ENCODE peak calls at places on chromosomes 12 and 14, in nine cellular contexts. One of them, this sample, is unnamed.

GRCh38 chr14:24299255-24300191 is at the start of the genes DHRS1 and NOP9:
- DNase-seq in A673: peak; percentile 90
- DNase-seq in HTR-8/SVneo: peak; percentile 81
- DNase-seq in EH: peak; percentile 84
- DNase-seq in esophagus squamous epithelium: peak; percentile 71
- DNase-seq in CD4-positive, alpha-beta T cell: peak; percentile 86
- DNase-seq in activated CD8-positive, alpha-beta memory T cell treated with anti-CD3 and anti-CD28 coated beads for 24 hours: peak; percentile 98
- DNase-seq in endothelial cell: peak; percentile 89
- DNase-seq in GM10248: peak; percentile 96
- DNase-seq in this sample: peak; percentile 94

GRCh38 chr12:113887906-113888305 is 78.2 kb downstream of the RBM19 start:
- DNase-seq in A673: no peak
- DNase-seq in HTR-8/SVneo: no peak
- DNase-seq in EH: no peak
- DNase-seq in esophagus squamous epithelium: no peak
- DNase-seq in CD4-positive, alpha-beta T cell: no peak
- DNase-seq in activated CD8-positive, alpha-beta memory T cell treated with anti-CD3 and anti-CD28 coated beads for 24 hours: no peak
- DNase-seq in endothelial cell: no peak
- DNase-seq in GM10248: no peak
- DNase-seq in this sample: no peak

GRCh38 chr12:8452036-8452435 is 3.7 kb upstream of the CLEC6A start:
- DNase-seq in A673: no peak
- DNase-seq in HTR-8/SVneo: no peak
- DNase-seq in EH: no peak
- DNase-seq in esophagus squamous epithelium: no peak
- DNase-seq in CD4-positive, alpha-beta T cell: no peak
- DNase-seq in activated CD8-positive, alpha-beta memory T cell treated with anti-CD3 and anti-CD28 coated beads for 24 hours: no peak
- DNase-seq in endothelial cell: no peak
- DNase-seq in GM10248: no peak
- DNase-seq in this sample: no peak

GRCh38 chr12:99277988-99278387 is 369.6 kb upstream of the GARIN6 start:
- DNase-seq in A673: no peak
- DNase-seq in HTR-8/SVneo: no peak
- DNase-seq in EH: no peak
- DNase-seq in esophagus squamous epithelium: no peak
- DNase-seq in CD4-positive, alpha-beta T cell: no peak
- DNase-seq in activated CD8-positive, alpha-beta memory T cell treated with anti-CD3 and anti-CD28 coated beads for 24 hours: no peak
- DNase-seq in endothelial cell: no peak
- DNase-seq in GM10248: no peak
- DNase-seq in this sample: no peak

GRCh38 chr14:36513451-36514277 is 6.4 kb downstream of the NKX2-1 start:
- DNase-seq in A673: no peak
- DNase-seq in HTR-8/SVneo: no peak
- DNase-seq in EH: no peak
- DNase-seq in esophagus squamous epithelium: no peak
- DNase-seq in CD4-positive, alpha-beta T cell: no peak
- DNase-seq in activated CD8-positive, alpha-beta memory T cell treated with anti-CD3 and anti-CD28 coated beads for 24 hours: no peak
- DNase-seq in endothelial cell: no peak
- DNase-seq in GM10248: peak; percentile 13
- DNase-seq in this sample: peak; percentile 84

GRCh38 chr14:24051789-24052655 is at the start of gene CARMIL3:
- DNase-seq in A673: peak; percentile 68
- DNase-seq in HTR-8/SVneo: peak; percentile 39
- DNase-seq in EH: peak; percentile 57
- DNase-seq in esophagus squamous epithelium: no peak
- DNase-seq in CD4-positive, alpha-beta T cell: no peak
- DNase-seq in activated CD8-positive, alpha-beta memory T cell treated with anti-CD3 and anti-CD28 coated beads for 24 hours: peak; percentile 86
- DNase-seq in endothelial cell: peak; percentile 53
- DNase-seq in GM10248: peak; percentile 92
- DNase-seq in this sample: peak; percentile 85

GRCh38 chr14:101869217-101869616 is 95.2 kb upstream of the DYNC1H1 start:
- DNase-seq in A673: no peak
- DNase-seq in HTR-8/SVneo: no peak
- DNase-seq in EH: no peak
- DNase-seq in esophagus squamous epithelium: no peak
- DNase-seq in CD4-positive, alpha-beta T cell: no peak
- DNase-seq in activated CD8-positive, alpha-beta memory T cell treated with anti-CD3 and anti-CD28 coated beads for 24 hours: no peak
- DNase-seq in endothelial cell: no peak
- DNase-seq in GM10248: no peak
- DNase-seq in this sample: no peak

GRCh38 chr12:42921741-42922511 is 332.4 kb upstream of the PRICKLE1 start:
- DNase-seq in A673: no peak
- DNase-seq in HTR-8/SVneo: no peak
- DNase-seq in EH: peak; percentile 46
- DNase-seq in esophagus squamous epithelium: no peak
- DNase-seq in CD4-positive, alpha-beta T cell: no peak
- DNase-seq in activated CD8-positive, alpha-beta memory T cell treated with anti-CD3 and anti-CD28 coated beads for 24 hours: no peak
- DNase-seq in endothelial cell: no peak
- DNase-seq in GM10248: no peak
- DNase-seq in this sample: no peak

GRCh38 chr14:76546426-76547221 is 170.7 kb downstream of the ESRRB start:
- DNase-seq in A673: peak; percentile 87
- DNase-seq in HTR-8/SVneo: peak; percentile 68
- DNase-seq in EH: peak; percentile 25
- DNase-seq in esophagus squamous epithelium: no peak
- DNase-seq in CD4-positive, alpha-beta T cell: no peak
- DNase-seq in activated CD8-positive, alpha-beta memory T cell treated with anti-CD3 and anti-CD28 coated beads for 24 hours: no peak
- DNase-seq in endothelial cell: peak; percentile 75
- DNase-seq in GM10248: peak; percentile 52
- DNase-seq in this sample: peak; percentile 72

GRCh38 chr12:42474391-42474790 is 115.2 kb downstream of the PRICKLE1 start:
- DNase-seq in A673: no peak
- DNase-seq in HTR-8/SVneo: peak; percentile 33
- DNase-seq in EH: peak; percentile 61
- DNase-seq in esophagus squamous epithelium: no peak
- DNase-seq in CD4-positive, alpha-beta T cell: no peak
- DNase-seq in activated CD8-positive, alpha-beta memory T cell treated with anti-CD3 and anti-CD28 coated beads for 24 hours: no peak
- DNase-seq in endothelial cell: no peak
- DNase-seq in GM10248: no peak
- DNase-seq in this sample: no peak

GRCh38 chr12:47316609-47317049 is 236.9 kb upstream of the AMIGO2 start:
- DNase-seq in A673: no peak
- DNase-seq in HTR-8/SVneo: no peak
- DNase-seq in EH: peak; percentile 29
- DNase-seq in esophagus squamous epithelium: no peak
- DNase-seq in CD4-positive, alpha-beta T cell: no peak
- DNase-seq in activated CD8-positive, alpha-beta memory T cell treated with anti-CD3 and anti-CD28 coated beads for 24 hours: no peak
- DNase-seq in endothelial cell: no peak
- DNase-seq in GM10248: no peak
- DNase-seq in this sample: no peak

GRCh38 chr12:130054803-130055202 is 107.5 kb upstream of the FZD10 start:
- DNase-seq in A673: no peak
- DNase-seq in HTR-8/SVneo: no peak
- DNase-seq in EH: no peak
- DNase-seq in esophagus squamous epithelium: no peak
- DNase-seq in CD4-positive, alpha-beta T cell: no peak
- DNase-seq in activated CD8-positive, alpha-beta memory T cell treated with anti-CD3 and anti-CD28 coated beads for 24 hours: no peak
- DNase-seq in endothelial cell: no peak
- DNase-seq in GM10248: no peak
- DNase-seq in this sample: no peak

GRCh38 chr14:33377596-33378390 is 439.1 kb downstream of the NPAS3 start:
- DNase-seq in A673: no peak
- DNase-seq in HTR-8/SVneo: no peak
- DNase-seq in EH: no peak
- DNase-seq in esophagus squamous epithelium: no peak
- DNase-seq in CD4-positive, alpha-beta T cell: no peak
- DNase-seq in activated CD8-positive, alpha-beta memory T cell treated with anti-CD3 and anti-CD28 coated beads for 24 hours: no peak
- DNase-seq in endothelial cell: no peak
- DNase-seq in GM10248: no peak
- DNase-seq in this sample: no peak

GRCh38 chr14:74979442-74980397 is 23.0 kb upstream of the EIF2B2 start:
- DNase-seq in A673: peak; percentile 82
- DNase-seq in HTR-8/SVneo: peak; percentile 89
- DNase-seq in EH: peak; percentile 72
- DNase-seq in esophagus squamous epithelium: no peak
- DNase-seq in CD4-positive, alpha-beta T cell: no peak
- DNase-seq in activated CD8-positive, alpha-beta memory T cell treated with anti-CD3 and anti-CD28 coated beads for 24 hours: no peak
- DNase-seq in endothelial cell: no peak
- DNase-seq in GM10248: no peak
- DNase-seq in this sample: peak; percentile 54

GRCh38 chr12:21324551-21324950 is 10.2 kb downstream of the SLCO1A2 start:
- DNase-seq in A673: no peak
- DNase-seq in HTR-8/SVneo: no peak
- DNase-seq in EH: no peak
- DNase-seq in esophagus squamous epithelium: no peak
- DNase-seq in CD4-positive, alpha-beta T cell: no peak
- DNase-seq in activated CD8-positive, alpha-beta memory T cell treated with anti-CD3 and anti-CD28 coated beads for 24 hours: no peak
- DNase-seq in endothelial cell: no peak
- DNase-seq in GM10248: no peak
- DNase-seq in this sample: no peak

GRCh38 chr14:51087024-51087423 is 7.9 kb downstream of the TRIM9 start:
- DNase-seq in A673: no peak
- DNase-seq in HTR-8/SVneo: peak; percentile 3
- DNase-seq in EH: no peak
- DNase-seq in esophagus squamous epithelium: no peak
- DNase-seq in CD4-positive, alpha-beta T cell: no peak
- DNase-seq in activated CD8-positive, alpha-beta memory T cell treated with anti-CD3 and anti-CD28 coated beads for 24 hours: no peak
- DNase-seq in endothelial cell: no peak
- DNase-seq in GM10248: no peak
- DNase-seq in this sample: peak; percentile 32

GRCh38 chr12:1197264-1198018 is 206.4 kb downstream of the ERC1 start:
- DNase-seq in A673: no peak
- DNase-seq in HTR-8/SVneo: no peak
- DNase-seq in EH: peak; percentile 59
- DNase-seq in esophagus squamous epithelium: no peak
- DNase-seq in CD4-positive, alpha-beta T cell: no peak
- DNase-seq in activated CD8-positive, alpha-beta memory T cell treated with anti-CD3 and anti-CD28 coated beads for 24 hours: no peak
- DNase-seq in endothelial cell: no peak
- DNase-seq in GM10248: no peak
- DNase-seq in this sample: no peak

GRCh38 chr12:90978117-90978770 is 23.3 kb upstream of the CCER1 start:
- DNase-seq in A673: peak; percentile 64
- DNase-seq in HTR-8/SVneo: peak; percentile 46
- DNase-seq in EH: peak; percentile 85
- DNase-seq in esophagus squamous epithelium: no peak
- DNase-seq in CD4-positive, alpha-beta T cell: no peak
- DNase-seq in activated CD8-positive, alpha-beta memory T cell treated with anti-CD3 and anti-CD28 coated beads for 24 hours: no peak
- DNase-seq in endothelial cell: no peak
- DNase-seq in GM10248: peak; percentile 14
- DNase-seq in this sample: no peak

GRCh38 chr14:101889898-101890297 is 74.5 kb upstream of the DYNC1H1 start:
- DNase-seq in A673: no peak
- DNase-seq in HTR-8/SVneo: no peak
- DNase-seq in EH: peak; percentile 25
- DNase-seq in esophagus squamous epithelium: no peak
- DNase-seq in CD4-positive, alpha-beta T cell: no peak
- DNase-seq in activated CD8-positive, alpha-beta memory T cell treated with anti-CD3 and anti-CD28 coated beads for 24 hours: peak; percentile 30
- DNase-seq in endothelial cell: no peak
- DNase-seq in GM10248: no peak
- DNase-seq in this sample: no peak

GRCh38 chr12:14825256-14825655 is 11.3 kb upstream of the SMCO3 start:
- DNase-seq in A673: no peak
- DNase-seq in HTR-8/SVneo: no peak
- DNase-seq in EH: no peak
- DNase-seq in esophagus squamous epithelium: no peak
- DNase-seq in CD4-positive, alpha-beta T cell: no peak
- DNase-seq in activated CD8-positive, alpha-beta memory T cell treated with anti-CD3 and anti-CD28 coated beads for 24 hours: no peak
- DNase-seq in endothelial cell: no peak
- DNase-seq in GM10248: no peak
- DNase-seq in this sample: no peak

GRCh38 chr12:93742086-93742934 is 65.1 kb downstream of the CRADD start:
- DNase-seq in A673: peak; percentile 77
- DNase-seq in HTR-8/SVneo: peak; percentile 65
- DNase-seq in EH: peak; percentile 81
- DNase-seq in esophagus squamous epithelium: no peak
- DNase-seq in CD4-positive, alpha-beta T cell: no peak
- DNase-seq in activated CD8-positive, alpha-beta memory T cell treated with anti-CD3 and anti-CD28 coated beads for 24 hours: peak; percentile 84
- DNase-seq in endothelial cell: peak; percentile 55
- DNase-seq in GM10248: peak; percentile 82
- DNase-seq in this sample: peak; percentile 69

GRCh38 chr14:76718306-76719075 is 42.8 kb upstream of the VASH1 start:
- DNase-seq in A673: no peak
- DNase-seq in HTR-8/SVneo: no peak
- DNase-seq in EH: no peak
- DNase-seq in esophagus squamous epithelium: no peak
- DNase-seq in CD4-positive, alpha-beta T cell: no peak
- DNase-seq in activated CD8-positive, alpha-beta memory T cell treated with anti-CD3 and anti-CD28 coated beads for 24 hours: peak; percentile 28
- DNase-seq in endothelial cell: no peak
- DNase-seq in GM10248: no peak
- DNase-seq in this sample: no peak

GRCh38 chr12:19012965-19013364 is 116.6 kb upstream of the PLEKHA5 start:
- DNase-seq in A673: no peak
- DNase-seq in HTR-8/SVneo: no peak
- DNase-seq in EH: no peak
- DNase-seq in esophagus squamous epithelium: no peak
- DNase-seq in CD4-positive, alpha-beta T cell: no peak
- DNase-seq in activated CD8-positive, alpha-beta memory T cell treated with anti-CD3 and anti-CD28 coated beads for 24 hours: no peak
- DNase-seq in endothelial cell: no peak
- DNase-seq in GM10248: no peak
- DNase-seq in this sample: no peak